ENCODE peak calls at places on chromosomes 11 and 22, in four cellular contexts. L is GM12878, A is K562, D is A549. E is an unnamed sample.

GRCh38 chr11:128182844-128183243 is 404.5 kb downstream of the ETS1 start:
- DNase-seq in L (no peak), D (no peak), A (no peak), E (no peak)

GRCh38 chr22:11629661-11630385 is 3898.2 kb upstream of the OR11H1 start:
- DNase-seq in A (no peak), D (no peak), L (no peak), E (no peak)

GRCh38 chr11:110979696-110980095 is 265.8 kb upstream of the POU2AF2 start:
- DNase-seq in A (no peak), L (no peak), D (no peak), E (no peak)

GRCh38 chr22:35540600-35541253 is at the start of gene RASD2:
- DNase-seq in L (no peak), A (no peak), D (peak), E (peak)

GRCh38 chr11:25953015-25953414 is 378.9 kb upstream of the ANO3 start:
- DNase-seq in A (no peak), L (no peak), D (no peak), E (no peak)

GRCh38 chr22:50227588-50228215 is 17.1 kb downstream of the TUBGCP6 start:
- DNase-seq in A (no peak), D (no peak), L (no peak), E (no peak)

GRCh38 chr11:34655335-34656008 is 34.6 kb downstream of the EHF start:
- DNase-seq in D (no peak), A (no peak), L (no peak), E (no peak)

GRCh38 chr22:43038325-43038724 is 23.4 kb upstream of the PACSIN2 start:
- DNase-seq in D (no peak), A (no peak), L (no peak), E (no peak)

GRCh38 chr11:64327338-64327737 is 9.4 kb downstream of the PRDX5 start:
- DNase-seq in L (no peak), A (no peak), D (no peak), E (no peak)

GRCh38 chr11:36398261-36398953 is 102.3 kb downstream of the PRR5L start:
- DNase-seq in D (no peak), A (peak), L (no peak), E (no peak)

GRCh38 chr11:61076506-61077304 is 25.6 kb upstream of the CD5 start:
- DNase-seq in D (no peak), L (no peak), A (no peak), E (no peak)

GRCh38 chr11:134754823-134755198 is 342.8 kb upstream of the B3GAT1 start:
- DNase-seq in D (no peak), A (no peak), L (no peak), E (no peak)

GRCh38 chr11:11584446-11584810 is 37.4 kb downstream of the GALNT18 start:
- DNase-seq in A (no peak), D (peak), L (no peak), E (no peak)

GRCh38 chr11:107849791-107850190 is 8.8 kb downstream of the SLC35F2 start:
- DNase-seq in L (no peak), D (no peak), A (no peak), E (no peak)

GRCh38 chr11:99687320-99687719 is 666.6 kb downstream of the CNTN5 start:
- DNase-seq in D (no peak), L (no peak), A (no peak), E (no peak)

GRCh38 chr22:25092119-25092518 is 107.5 kb upstream of the CRYBB3 start:
- DNase-seq in A (no peak), L (no peak), D (no peak), E (no peak)

GRCh38 chr11:45982656-45983470 is 60.4 kb downstream of the LARGE2 start:
- DNase-seq in L (no peak), A (peak), D (no peak), E (peak)

GRCh38 chr22:21642584-21643448 is 714 bp downstream of the SDF2L1 start:
- DNase-seq in L (no peak), A (peak), D (peak), E (peak)

GRCh38 chr11:113446938-113447337 is 28.3 kb downstream of the DRD2 start:
- DNase-seq in L (no peak), D (no peak), A (no peak), E (no peak)

DNA sequence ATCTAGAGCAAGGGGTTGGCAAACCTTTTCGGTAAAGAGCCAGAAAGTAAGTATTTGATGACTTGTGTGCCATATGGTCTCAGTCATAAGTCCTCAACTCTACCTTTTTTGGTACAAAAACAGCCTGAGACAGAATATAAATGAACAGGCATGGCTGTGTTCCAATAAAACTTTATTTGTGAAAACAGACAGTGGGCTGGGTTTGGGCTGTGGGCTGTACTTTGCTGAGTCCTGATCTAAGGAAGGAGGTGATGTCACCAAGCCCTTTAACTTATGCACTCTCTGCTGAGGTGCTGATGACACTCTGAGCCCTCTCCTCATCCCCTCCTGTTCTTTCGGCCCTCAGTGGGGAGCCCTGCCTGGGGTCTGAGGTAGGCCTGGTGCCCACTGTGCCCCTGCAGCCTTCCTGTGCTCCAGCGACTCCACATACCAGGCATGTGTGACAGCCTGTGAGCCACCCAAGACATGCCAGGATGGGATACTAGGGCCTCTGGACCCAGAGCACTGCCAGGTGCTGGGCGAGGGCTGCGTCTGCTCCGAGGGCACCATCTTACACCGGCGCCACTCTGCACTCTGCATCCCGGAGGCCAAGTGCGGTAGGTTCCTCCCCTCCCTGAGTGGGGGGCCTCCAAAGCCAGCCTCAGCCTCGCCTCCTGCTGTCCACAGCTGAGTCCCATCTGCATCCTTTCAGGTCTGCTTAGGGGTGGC is 85.9 kb upstream of the MYOD1 start:
- DNase-seq in D (no peak), A (no peak), L (no peak), E (no peak)
- TF ChIP-seq CHD2 in D (no peak), A (no peak), L (no peak), E (no peak)

GRCh38 chr22:45538284-45538683 is 35.6 kb downstream of the FBLN1 start:
- DNase-seq in D (no peak), L (no peak), A (no peak), E (no peak)

GRCh38 chr22:45540122-45540521 is 37.4 kb downstream of the FBLN1 start:
- DNase-seq in D (no peak), L (no peak), A (no peak), E (no peak)

GRCh38 chr22:45534339-45535192 is 31.9 kb downstream of the FBLN1 start:
- DNase-seq in A (no peak), D (no peak), L (no peak), E (no peak)

GRCh38 chr22:45535400-45535799 is 32.7 kb downstream of the FBLN1 start:
- DNase-seq in L (no peak), D (no peak), A (no peak), E (no peak)

GRCh38 chr22:45537734-45538181 is 35.1 kb downstream of the FBLN1 start:
- DNase-seq in D (no peak), A (no peak), L (no peak), E (no peak)
- TF ChIP-seq CHD2 in D (no peak), A (no peak), L (no peak), E (no peak)

GRCh38 chr22:41681616-41682015 is 7.1 kb downstream of the SNU13 start:
- DNase-seq in L (no peak), D (no peak), A (no peak), E (no peak)

GRCh38 chr22:41684194-41684593 is 4.5 kb downstream of the SNU13 start:
- DNase-seq in A (no peak), L (no peak), D (no peak), E (no peak)

GRCh38 chr22:41683052-41683451 is 5.6 kb downstream of the SNU13 start:
- DNase-seq in L (no peak), D (no peak), A (no peak), E (no peak)

GRCh38 chr22:41683616-41684015 is 5.1 kb downstream of the SNU13 start:
- DNase-seq in A (no peak), D (no peak), L (no peak), E (no peak)

DNA sequence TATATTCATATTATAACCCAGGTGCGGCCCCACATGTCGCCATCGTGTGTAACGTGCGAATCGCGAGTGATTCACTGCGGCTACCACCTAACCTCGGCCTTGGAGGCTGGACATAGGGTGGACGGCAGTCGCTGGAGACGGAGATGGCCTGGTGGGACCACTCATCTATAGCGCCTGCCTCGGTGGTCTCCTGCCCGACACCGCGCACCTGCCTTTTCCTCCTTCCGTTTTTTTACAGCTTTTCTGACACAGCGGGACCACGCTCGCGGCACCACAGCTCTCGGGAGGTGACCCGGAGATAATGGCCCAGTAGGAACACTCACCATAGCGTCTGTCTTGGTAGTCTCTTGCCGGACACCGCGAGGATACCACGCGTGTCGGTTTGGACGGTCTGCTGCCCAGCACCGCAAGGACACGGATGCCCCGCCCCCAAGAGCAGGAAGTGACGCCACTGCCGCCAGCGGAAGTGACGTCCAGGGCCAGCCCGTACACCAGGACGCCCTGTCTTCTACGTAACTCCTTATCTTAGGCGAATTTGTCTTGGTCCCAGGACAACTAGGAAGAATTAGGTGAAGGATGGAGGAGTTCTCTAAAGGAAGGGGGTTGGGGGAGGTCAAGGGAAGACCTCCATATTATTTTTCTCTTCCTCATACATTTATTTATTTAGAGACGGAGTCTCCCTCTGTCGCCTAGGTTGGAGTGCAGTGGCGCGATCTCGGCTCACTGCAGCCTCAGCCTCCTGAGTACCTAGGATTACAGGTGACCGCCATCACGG is 6.4 kb downstream of the SNU13 start:
- DNase-seq in L (peak), A (peak), D (no peak), E (no peak)
- TF ChIP-seq CHD2 in L (no peak), A (no peak), D (no peak), E (no peak)

GRCh38 chr11:132217856-132218255 is 847.4 kb downstream of the NTM start:
- DNase-seq in A (no peak), D (no peak), L (no peak), E (no peak)

GRCh38 chr11:132222345-132222744 is 851.9 kb downstream of the NTM start:
- DNase-seq in D (no peak), L (no peak), A (no peak), E (no peak)

GRCh38 chr11:132220464-132220863 is 850.0 kb downstream of the NTM start:
- DNase-seq in D (no peak), L (no peak), A (no peak), E (no peak)
- TF ChIP-seq CHD2 in D (no peak), L (no peak), A (no peak), E (no peak)

DNA sequence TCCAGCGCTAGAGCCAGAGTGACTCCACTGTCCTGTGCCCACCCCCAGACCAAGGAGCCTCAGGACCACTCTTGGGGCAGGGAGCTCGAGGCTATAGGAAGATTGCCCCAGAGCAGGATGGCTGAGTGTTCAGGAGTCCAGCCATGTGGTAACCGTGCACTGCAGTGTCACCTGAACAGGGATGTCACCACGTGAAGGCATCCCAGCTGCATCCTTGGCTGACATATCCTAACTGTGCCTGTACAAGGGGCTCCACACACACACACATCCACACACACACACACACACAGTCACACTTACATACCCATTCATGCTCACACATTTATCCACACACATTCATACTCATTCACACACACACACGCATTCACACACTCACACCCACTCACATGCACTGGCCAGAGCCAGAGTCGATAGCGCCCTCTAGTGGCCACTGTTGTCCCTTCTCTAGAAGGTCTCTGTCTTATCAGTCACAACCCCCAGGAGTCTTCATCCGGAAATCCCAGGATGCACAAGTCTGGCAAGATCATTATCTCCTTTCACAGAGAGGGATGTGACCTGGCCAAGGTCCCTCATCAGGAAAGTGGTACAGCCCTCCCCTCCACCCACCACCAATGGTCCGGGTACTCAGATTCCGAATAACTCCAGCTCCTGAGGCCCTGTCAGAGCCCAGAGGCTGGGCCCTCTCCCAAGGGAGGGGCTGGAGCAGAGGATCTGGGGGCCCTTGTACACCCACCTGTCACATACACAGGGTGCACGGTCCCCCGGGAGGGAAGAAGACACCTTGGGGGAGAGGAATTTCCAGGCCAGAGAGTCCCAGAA is 55.1 kb downstream of the IGLL5 start:
- DNase-seq in L (peak), A (peak), D (peak), E (peak)
- TF ChIP-seq CHD2 in L (no peak), A (no peak), D (no peak), E (no peak)

E was measured in H1.